ENCODE peak calls at places on chromosomes 2 and 18, in eight cellular contexts. E is AG09319; S is ovary; K is astrocyte of the spinal cord; B is A549; C is AG04450; G is CD4-positive, alpha-beta T cell; I is left ventricle myocardium inferior. A is an unnamed sample.

GRCh38 chr2:145431181-145431951 is 911.4 kb upstream of the ZEB2 start:
- DNase-seq in K (no peak), E (no peak), B (peak), G (no peak), S (no peak), I (no peak), C (no peak), A (no peak)

GRCh38 chr2:65420712-65421431 is 11.5 kb downstream of the SPRED2 start:
- DNase-seq in B (peak), G (no peak), K (peak), E (no peak), S (no peak), I (no peak), C (peak), A (no peak)

GRCh38 chr2:104876606-104877005 is 22.7 kb downstream of the POU3F3 start:
- DNase-seq in C (no peak), G (no peak), E (no peak), K (no peak), S (no peak), B (no peak), I (no peak), A (no peak)

GRCh38 chr18:73835656-73836055 is 312.0 kb downstream of the FBXO15 start:
- DNase-seq in K (no peak), C (no peak), B (no peak), I (no peak), E (no peak), G (no peak), S (no peak), A (no peak)

GRCh38 chr18:74476154-74476553 is 19.0 kb upstream of the DIPK1C start:
- DNase-seq in G (no peak), K (no peak), S (no peak), B (no peak), C (no peak), E (no peak), I (peak), A (no peak)

GRCh38 chr2:159879061-159879604 is 81.1 kb upstream of the CD302 start:
- DNase-seq in K (peak), B (no peak), C (no peak), G (no peak), E (no peak), I (no peak), S (peak), A (no peak)

GRCh38 chr2:169137924-169138323 is 68.6 kb downstream of the DHRS9 start:
- DNase-seq in I (no peak), S (no peak), E (no peak), K (no peak), C (no peak), B (no peak), G (no peak), A (no peak)

GRCh38 chr2:160647967-160648685 is 154.5 kb upstream of the RBMS1 start:
- DNase-seq in S (no peak), G (no peak), I (no peak), B (no peak), C (no peak), K (no peak), E (no peak), A (no peak)

GRCh38 chr18:43485565-43485964 is 208.3 kb upstream of the SYT4 start:
- DNase-seq in S (no peak), C (no peak), K (no peak), E (no peak), I (no peak), G (no peak), B (no peak), A (no peak)

GRCh38 chr18:8828798-8829197 is 123.4 kb downstream of the MTCL1 start:
- DNase-seq in S (no peak), B (no peak), C (no peak), G (no peak), E (no peak), I (no peak), K (no peak), A (no peak)

GRCh38 chr2:199459286-199460100 is 1.8 kb upstream of the SATB2 start:
- DNase-seq in G (peak), E (peak), C (peak), B (peak), K (peak), S (peak), I (peak), A (peak)

GRCh38 chr2:234818937-234819336 is 132.9 kb upstream of the SH3BP4 start:
- DNase-seq in E (no peak), C (no peak), G (no peak), I (no peak), K (no peak), B (no peak), S (no peak), A (no peak)

GRCh38 chr18:66826211-66826610 is 222.3 kb upstream of the CDH19 start:
- DNase-seq in K (no peak), C (no peak), I (no peak), S (no peak), E (no peak), G (no peak), B (no peak), A (no peak)

GRCh38 chr2:99618579-99619097 is 128.8 kb upstream of the REV1 start:
- DNase-seq in K (no peak), B (no peak), C (no peak), G (no peak), E (no peak), I (no peak), S (no peak), A (no peak)

GRCh38 chr18:61855127-61855991 is 37.4 kb downstream of the RNF152 start:
- DNase-seq in B (no peak), S (no peak), E (no peak), G (no peak), K (no peak), C (no peak), I (no peak), A (no peak)

GRCh38 chr18:45775241-45775676 is 50.2 kb upstream of the SIGLEC15 start:
- DNase-seq in I (peak), B (peak), E (peak), K (peak), S (peak), C (no peak), G (peak), A (no peak)

GRCh38 chr2:14936436-14936835 is 303.9 kb downstream of the LRATD1 start:
- DNase-seq in E (no peak), I (no peak), B (no peak), S (no peak), C (no peak), G (no peak), K (no peak), A (no peak)

GRCh38 chr2:222479855-222480254 is 55.5 kb downstream of the SGPP2 start:
- DNase-seq in C (no peak), K (no peak), S (no peak), I (no peak), E (no peak), G (no peak), B (no peak), A (no peak)

GRCh38 chr2:105546623-105546964 is 147.7 kb upstream of the FHL2 start:
- DNase-seq in G (peak), C (no peak), I (no peak), E (no peak), S (no peak), K (no peak), B (no peak), A (no peak)

GRCh38 chr18:9419956-9420631 is 55.2 kb upstream of the RALBP1 start:
- DNase-seq in K (peak), G (no peak), B (no peak), I (no peak), C (no peak), S (no peak), E (no peak), A (no peak)

GRCh38 chr2:174635015-174635593 is 37.5 kb upstream of the WIPF1 start:
- DNase-seq in E (no peak), I (no peak), G (no peak), C (no peak), B (no peak), K (no peak), S (no peak), A (no peak)

GRCh38 chr2:134845719-134846118 is 7.3 kb downstream of the ACMSD start:
- DNase-seq in K (peak), S (no peak), C (no peak), G (no peak), E (no peak), I (no peak), B (no peak), A (no peak)

GRCh38 chr18:63207825-63208224 is 111.7 kb downstream of the BCL2 start:
- DNase-seq in C (no peak), S (no peak), B (no peak), G (no peak), E (no peak), K (no peak), I (no peak), A (no peak)

GRCh38 chr2:151619337-151619989 is 114.8 kb downstream of the NEB start:
- DNase-seq in E (no peak), I (no peak), G (no peak), S (no peak), C (no peak), K (no peak), B (peak), A (no peak)

GRCh38 chr2:150569761-150570160 is 82.3 kb upstream of the RND3 start:
- DNase-seq in B (no peak), C (no peak), S (no peak), E (no peak), G (no peak), K (no peak), I (no peak), A (no peak)

GRCh38 chr2:241218131-241219029 is 29.9 kb downstream of the ANO7 start:
- DNase-seq in I (peak), G (peak), C (no peak), K (no peak), E (no peak), B (peak), S (peak), A (no peak)

GRCh38 chr2:37869756-37870155 is 55.3 kb upstream of the RMDN2 start:
- DNase-seq in C (no peak), G (no peak), S (no peak), I (no peak), E (no peak), B (no peak), K (peak), A (no peak)

GRCh38 chr2:16225071-16225470 is 284.7 kb downstream of the MYCN start:
- DNase-seq in B (no peak), K (no peak), S (no peak), C (no peak), I (no peak), G (no peak), E (no peak), A (no peak)

GRCh38 chr2:60880988-60881932 is at the start of gene REL:
- DNase-seq in S (peak), C (peak), B (peak), I (peak), E (peak), K (peak), G (peak), A (peak)
- TF ChIP-seq CTCF in S (peak), C (peak), B (no peak), I (peak), E (peak), K (peak), G (peak), A (no peak)

GRCh38 chr2:28340312-28341202 is 52.1 kb upstream of the FOSL2 start:
- DNase-seq in E (no peak), G (no peak), B (no peak), C (no peak), K (no peak), S (no peak), I (no peak), A (no peak)
- TF ChIP-seq CTCF in E (peak), G (no peak), B (peak), C (peak), K (peak), S (no peak), I (no peak), A (no peak)

GRCh38 chr2:193581807-193582206 is 1387.1 kb upstream of the TMEFF2 start:
- DNase-seq in B (no peak), G (no peak), S (no peak), E (no peak), K (no peak), I (no peak), C (no peak), A (no peak)

GRCh38 chr2:193580176-193580950 is 1385.6 kb upstream of the TMEFF2 start:
- DNase-seq in C (no peak), I (no peak), S (no peak), G (no peak), E (no peak), B (no peak), K (no peak), A (no peak)

GRCh38 chr2:193584001-193584400 is 1389.3 kb upstream of the TMEFF2 start:
- DNase-seq in K (peak), G (no peak), C (no peak), B (peak), S (no peak), E (no peak), I (no peak), A (peak)

GRCh38 chr2:193584522-193584938 is 1389.8 kb upstream of the TMEFF2 start:
- DNase-seq in C (no peak), G (no peak), S (no peak), B (peak), K (peak), I (no peak), E (no peak), A (peak)
- TF ChIP-seq CTCF in C (peak), G (no peak), S (no peak), B (peak), K (peak), I (no peak), E (no peak), A (peak)

DNA sequence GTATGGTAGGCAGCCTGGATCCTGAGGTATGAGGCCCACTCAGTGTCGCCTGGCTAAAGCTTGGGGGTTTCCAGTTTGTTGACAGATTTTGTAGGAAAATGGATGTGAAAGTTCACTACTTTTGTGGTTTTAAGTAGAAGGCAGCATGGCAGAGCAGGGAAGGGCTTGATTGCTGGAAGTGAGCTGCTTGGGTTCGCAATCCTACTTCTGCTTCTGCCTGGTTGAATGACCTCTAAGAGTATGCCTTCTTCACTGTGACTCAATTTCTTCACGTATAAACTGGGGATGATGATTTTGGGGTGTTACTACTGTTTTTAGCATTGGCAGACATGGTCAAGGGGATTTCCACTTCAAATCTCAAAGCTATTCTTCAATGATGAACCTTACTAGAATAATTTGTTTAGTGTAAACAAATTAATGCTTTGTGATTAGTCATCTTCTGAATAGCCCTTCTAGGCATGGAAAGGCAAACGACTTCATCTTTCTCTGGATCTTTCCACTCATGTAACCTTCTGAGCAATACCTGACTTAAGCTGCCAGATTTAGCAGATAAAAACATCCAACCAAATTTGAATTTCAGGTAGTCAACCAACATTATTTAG is 13.2 kb downstream of the BMP10 start:
- DNase-seq in S (no peak), E (no peak), G (no peak), B (no peak), K (no peak), I (no peak), C (no peak), A (no peak)
- TF ChIP-seq CTCF in S (no peak), E (no peak), G (no peak), B (no peak), K (no peak), I (no peak), C (no peak), A (no peak)

DNA sequence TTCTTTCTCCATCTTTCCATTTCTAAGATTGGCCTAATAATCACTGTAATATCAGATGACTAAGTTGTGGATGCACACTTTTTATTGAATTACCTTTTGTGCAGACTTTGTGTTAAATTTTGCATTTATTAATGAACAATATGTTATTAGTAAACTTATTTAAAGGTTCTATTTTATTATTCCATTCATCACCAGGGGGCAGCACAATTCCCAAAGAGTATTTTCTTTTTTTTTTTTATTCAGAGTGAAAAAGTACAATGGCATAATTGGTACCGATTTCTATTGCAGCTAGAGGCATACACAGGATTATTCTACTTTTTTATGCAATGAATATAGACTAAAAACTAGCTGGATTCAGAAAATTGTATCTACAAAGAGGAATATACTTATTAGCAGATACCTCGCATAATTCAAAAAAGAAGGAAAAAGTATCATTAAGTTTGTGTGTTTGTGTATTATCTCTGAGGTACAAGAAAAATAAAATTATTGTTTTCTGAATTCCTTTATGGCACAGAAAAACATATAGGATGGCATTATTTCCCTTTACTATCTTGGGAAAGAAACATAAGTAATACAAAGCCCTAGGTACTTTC is 390.6 kb downstream of the ERBB4 start:
- DNase-seq in E (no peak), I (no peak), G (no peak), C (no peak), B (peak), S (no peak), K (peak), A (no peak)
- TF ChIP-seq CTCF in E (peak), I (peak), G (no peak), C (peak), B (peak), S (no peak), K (peak), A (peak)

GRCh38 chr18:5414546-5414945 is 119.0 kb upstream of the ZBTB14 start:
- DNase-seq in E (no peak), K (no peak), B (no peak), S (no peak), G (no peak), C (no peak), I (no peak), A (no peak)
- TF ChIP-seq CTCF in E (no peak), K (no peak), B (no peak), S (no peak), G (no peak), C (no peak), I (no peak), A (no peak)

DNA sequence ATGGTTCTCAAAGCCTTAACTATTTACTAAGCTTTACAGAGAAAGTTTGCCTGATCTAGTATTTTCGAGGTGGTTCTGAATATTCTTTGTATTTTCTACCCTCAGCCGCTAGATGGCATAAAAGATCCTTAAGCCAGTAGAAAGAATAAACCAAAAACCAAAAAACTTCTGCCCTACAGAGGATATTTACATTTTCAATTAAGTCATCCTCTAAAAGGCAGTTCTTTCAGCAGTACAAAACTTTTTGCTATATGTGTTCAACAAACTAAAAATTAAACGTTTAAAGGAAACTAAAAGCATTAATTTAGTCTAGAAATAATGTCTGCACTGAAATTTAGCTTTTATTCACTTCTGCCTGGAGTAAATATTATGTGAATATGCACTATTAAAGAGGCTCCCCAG is 297.5 kb downstream of the PIEZO2 start:
- DNase-seq in G (no peak), I (no peak), E (peak), C (peak), K (peak), B (peak), S (no peak), A (no peak)
- TF ChIP-seq CTCF in G (peak), I (peak), E (peak), C (peak), K (peak), B (peak), S (peak), A (peak)